ENCODE peak calls at places on chromosomes 5 and 9, in ten cellular contexts. R is SK-MEL-5; B is AG08396; D is activated CD4-positive, CD25-positive, alpha-beta regulatory T cell treated with anti-CD3 and anti-CD28 coated beads, Interleukin-2, amount 50 U/mL, for 72 hours; S is Calu3; F is LoVo; X is transverse colon; K is T-helper 2 cell; H is HT1080; G is HuH-7. L is an unnamed sample.

GRCh38 chr5:90585337-90585986 is 26.9 kb downstream of the ADGRV1 start:
- DNase-seq in R (no peak), S (no peak), X (no peak), H (no peak), K (no peak), B (no peak), G (no peak), D (no peak), F (no peak), L (no peak)

GRCh38 chr9:112620353-112620752 is 97.6 kb downstream of the INIP start:
- DNase-seq in K (no peak), R (no peak), F (no peak), X (no peak), B (no peak), D (no peak), G (no peak), S (no peak), H (no peak), L (no peak)

GRCh38 chr5:102998224-102998623 is 121.7 kb downstream of the GIN1 start:
- DNase-seq in H (no peak), X (no peak), D (no peak), S (no peak), R (no peak), G (no peak), F (no peak), K (no peak), B (no peak), L (no peak)

GRCh38 chr9:23790341-23791260 is 35.4 kb downstream of the ELAVL2 start:
- DNase-seq in H (no peak), X (no peak), F (no peak), R (no peak), G (no peak), S (no peak), B (no peak), D (no peak), K (no peak), L (no peak)

GRCh38 chr5:132103380-132103951 is 29.9 kb downstream of the CSF2 start:
- DNase-seq in F (peak; percentile 86), S (peak; percentile 87), B (peak; percentile 81), G (no peak), D (no peak), R (peak; percentile 47), K (peak; percentile 61), H (peak; percentile 90), X (peak; percentile 57), L (peak; percentile 96)

GRCh38 chr9:94791431-94791830 is 64.9 kb downstream of the AOPEP start:
- DNase-seq in G (no peak), B (no peak), X (no peak), F (no peak), H (no peak), R (no peak), K (no peak), S (no peak), D (no peak), L (no peak)

GRCh38 chr9:75850459-75851200 is 39.8 kb upstream of the PCSK5 start:
- DNase-seq in R (no peak), F (no peak), B (no peak), D (no peak), X (no peak), S (no peak), K (no peak), G (no peak), H (no peak), L (no peak)

GRCh38 chr5:97063276-97063675 is 79.1 kb downstream of the LIX1 start:
- DNase-seq in H (no peak), S (no peak), X (no peak), R (no peak), F (no peak), K (no peak), B (no peak), G (no peak), D (no peak), L (no peak)

GRCh38 chr5:146447734-146448380 is 724 bp downstream of the TCERG1 start:
- DNase-seq in X (peak; percentile 45), D (no peak), S (peak; percentile 40), G (no peak), K (peak; percentile 24), F (peak; percentile 63), H (peak; percentile 63), R (peak; percentile 38), B (peak; percentile 29), L (peak; percentile 70)

GRCh38 chr5:138596105-138596987 is 21.1 kb upstream of the HSPA9 start:
- DNase-seq in G (no peak), K (no peak), F (no peak), X (no peak), B (no peak), S (no peak), H (no peak), D (no peak), R (no peak), L (no peak)

GRCh38 chr5:15995206-15996052 is 184.2 kb downstream of the MARCHF11 start:
- DNase-seq in S (no peak), B (peak; percentile 22), X (no peak), F (peak; percentile 29), D (no peak), K (no peak), R (peak; percentile 79), G (no peak), H (peak; percentile 65), L (peak; percentile 56)

L was measured in MCF 10A.